ENCODE peak calls at places on chromosomes 2 and 18, in ten cellular contexts. X, P, E, J, R, W, M, A, C and K are unnamed samples.

GRCh38 chr2:152407204-152407721 is 72.3 kb downstream of the FMNL2 start:
- DNase-seq in R (peak), C (peak), W (no peak), P (peak), X (no peak), J (no peak), M (peak), E (peak), A (no peak), K (no peak)

GRCh38 chr2:95351080-95351915 is 51.2 kb upstream of the FAHD2A start:
- DNase-seq in E (no peak), X (no peak), C (no peak), A (no peak), R (no peak), J (no peak), M (no peak), P (no peak), W (no peak), K (no peak)

GRCh38 chr2:197198890-197199289 is 111.7 kb downstream of the ANKRD44 start:
- DNase-seq in A (no peak), J (peak), W (no peak), P (no peak), M (peak), R (no peak), X (peak), E (peak), C (no peak), K (no peak)

GRCh38 chr18:10245517-10246175 is 208.8 kb upstream of the APCDD1 start:
- DNase-seq in C (no peak), A (no peak), M (no peak), X (no peak), W (no peak), R (no peak), E (no peak), P (no peak), J (no peak), K (no peak)

GRCh38 chr2:196985524-196986183 is 59.1 kb upstream of the PGAP1 start:
- DNase-seq in A (no peak), P (no peak), E (no peak), W (no peak), J (no peak), R (no peak), X (no peak), C (no peak), M (no peak), K (no peak)

GRCh38 chr2:160408575-160409291 is 84.9 kb downstream of the RBMS1 start:
- DNase-seq in X (no peak), A (no peak), E (no peak), R (peak), P (no peak), M (no peak), W (no peak), J (no peak), C (no peak), K (no peak)

GRCh38 chr2:203018181-203018580 is 3.5 kb downstream of the NBEAL1 start:
- DNase-seq in A (no peak), C (no peak), W (no peak), J (no peak), X (no peak), E (no peak), R (no peak), M (no peak), P (no peak), K (no peak)

GRCh38 chr2:46430992-46431391 is 48.4 kb upstream of the TMEM247 start:
- DNase-seq in A (no peak), J (no peak), R (no peak), M (no peak), E (no peak), W (no peak), X (no peak), P (no peak), C (no peak), K (no peak)

GRCh38 chr2:101897301-101897700 is 94.5 kb upstream of the IL1R2 start:
- DNase-seq in X (no peak), W (no peak), P (no peak), M (no peak), R (no peak), J (no peak), A (no peak), C (no peak), E (no peak), K (no peak)

GRCh38 chr2:220198911-220199310 is 571.5 kb downstream of the SLC4A3 start:
- DNase-seq in E (peak), R (no peak), X (no peak), M (no peak), C (no peak), A (peak), W (peak), J (no peak), P (peak), K (peak)

GRCh38 chr2:160279813-160280465 is 79.9 kb upstream of the ITGB6 start:
- DNase-seq in A (no peak), P (no peak), X (no peak), W (no peak), C (no peak), E (no peak), M (no peak), J (no peak), R (no peak), K (no peak)

GRCh38 chr18:80147418-80148315 is 38.6 kb downstream of the ADNP2 start:
- DNase-seq in P (no peak), A (peak), X (no peak), W (peak), E (peak), C (peak), R (peak), M (peak), J (peak), K (peak)

GRCh38 chr2:203721770-203722169 is 15.3 kb downstream of the CD28 start:
- DNase-seq in J (no peak), W (no peak), R (peak), X (no peak), E (no peak), A (no peak), P (no peak), M (no peak), C (no peak), K (no peak)

GRCh38 chr2:170354855-170355649 is 177.1 kb downstream of the MYO3B start:
- DNase-seq in W (no peak), R (no peak), P (no peak), J (no peak), E (no peak), A (no peak), C (peak), M (no peak), X (peak), K (no peak)